ENCODE peak calls at places on chromosome 20, in ten cellular contexts. J is midbrain; Q is effector CD4-positive, alpha-beta T cell; D is HEK293T; A is kidney; P is hippocampal formation; L is HFFc6; V is cardiac fibroblast; I is ELF-1; R is AG10803. Y is an unnamed sample.

GRCh38 chr20:11248691-11249178 is 574.9 kb upstream of the JAG1 start:
- DNase-seq in J (peak), Q (no peak), D (no peak), A (no peak), P (peak), L (no peak), V (no peak), I (peak), R (no peak), Y (no peak)

GRCh38 chr20:56629464-56630085 is 469 bp downstream of the TFAP2C start:
- DNase-seq in J (no peak), Q (no peak), D (peak), A (peak), P (no peak), L (no peak), V (no peak), I (no peak), R (no peak), Y (no peak)

GRCh38 chr20:2337142-2337541 is 41.3 kb downstream of the TGM3 start:
- DNase-seq in J (no peak), Q (no peak), D (no peak), A (no peak), P (no peak), L (no peak), V (no peak), I (no peak), R (no peak), Y (no peak)

GRCh38 chr20:23492292-23492691 is 1.4 kb downstream of the CST8 start:
- DNase-seq in J (no peak), Q (no peak), D (no peak), A (no peak), P (no peak), L (no peak), V (no peak), I (no peak), R (no peak), Y (no peak)

GRCh38 chr20:47972916-47973309 is 187.6 kb upstream of the SULF2 start:
- DNase-seq in J (no peak), Q (no peak), D (no peak), A (no peak), P (no peak), L (no peak), V (no peak), I (no peak), R (no peak), Y (no peak)

GRCh38 chr20:56343861-56344381 is 14.9 kb upstream of the FAM210B start:
- DNase-seq in J (peak), Q (no peak), D (peak), A (peak), P (peak), L (peak), V (peak), I (peak), R (peak), Y (peak)

GRCh38 chr20:16821211-16822089 is 73.3 kb downstream of the OTOR start:
- DNase-seq in J (peak), Q (no peak), D (peak), A (no peak), P (no peak), L (peak), V (peak), I (peak), R (peak), Y (peak)

GRCh38 chr20:39607124-39607523 is 645.0 kb downstream of the DHX35 start:
- DNase-seq in J (no peak), Q (no peak), D (no peak), A (no peak), P (no peak), L (no peak), V (peak), I (no peak), R (peak), Y (no peak)

GRCh38 chr20:12177657-12178293 is 260.1 kb downstream of the BTBD3 start:
- DNase-seq in J (peak), Q (no peak), D (no peak), A (no peak), P (no peak), L (no peak), V (peak), I (no peak), R (no peak), Y (no peak)

GRCh38 chr20:24376523-24377085 is 92.8 kb upstream of the SYNDIG1 start:
- DNase-seq in J (no peak), Q (no peak), D (no peak), A (no peak), P (no peak), L (peak), V (peak), I (no peak), R (peak), Y (no peak)

GRCh38 chr20:1876975-1877603 is 18.1 kb upstream of the SIRPA start:
- DNase-seq in J (no peak), Q (no peak), D (peak), A (no peak), P (no peak), L (no peak), V (no peak), I (no peak), R (no peak), Y (no peak)

GRCh38 chr20:37205130-37205529 is 25.8 kb upstream of the MROH8 start:
- DNase-seq in J (no peak), Q (no peak), D (no peak), A (no peak), P (no peak), L (no peak), V (no peak), I (no peak), R (no peak), Y (no peak)

GRCh38 chr20:13101701-13102100 is 92.9 kb downstream of the SPTLC3 start:
- DNase-seq in J (no peak), Q (no peak), D (no peak), A (no peak), P (no peak), L (no peak), V (peak), I (peak), R (peak), Y (no peak)

GRCh38 chr20:32893878-32894483 is 35.3 kb downstream of the EFCAB8 start:
- DNase-seq in J (no peak), Q (no peak), D (peak), A (peak), P (no peak), L (peak), V (peak), I (peak), R (no peak), Y (peak)

Y was measured in iPS DF 6.9.